ENCODE peak calls at places on chromosomes 3 and 15, in nine cellular contexts. C, K, O, X, M, R, I, F and G are unnamed samples.

GRCh38 chr3:49004352-49005297 is 2.6 kb upstream of the WDR6 start:
- DNase-seq in K (no peak), O (no peak), C (no peak), M (no peak), R (peak), F (no peak), X (no peak), I (no peak), G (no peak)

GRCh38 chr3:184481924-184482671 is 79.5 kb upstream of the EPHB3 start:
- DNase-seq in F (no peak), O (no peak), K (no peak), C (no peak), R (no peak), M (no peak), X (no peak), I (no peak), G (no peak)

GRCh38 chr3:174767853-174768382 is 91.2 kb upstream of the NAALADL2 start:
- DNase-seq in K (no peak), O (no peak), I (no peak), C (no peak), R (no peak), M (no peak), F (no peak), X (no peak), G (no peak)

GRCh38 chr3:197191897-197192296 is 106.5 kb downstream of the DLG1 start:
- DNase-seq in X (no peak), F (no peak), M (no peak), I (no peak), C (no peak), K (no peak), O (no peak), R (no peak), G (no peak)

GRCh38 chr15:90618330-90619136 is 88.8 kb downstream of the CRTC3 start:
- DNase-seq in F (no peak), M (no peak), K (no peak), O (no peak), I (no peak), C (no peak), R (no peak), X (no peak), G (no peak)

GRCh38 chr15:68210821-68211655 is 5.9 kb upstream of the CALML4 start:
- DNase-seq in R (peak), I (peak), C (peak), M (peak), X (peak), O (peak), F (peak), K (peak), G (no peak)

GRCh38 chr15:90082140-90082713 is 20.0 kb downstream of the IDH2 start:
- DNase-seq in O (no peak), C (no peak), F (no peak), K (no peak), M (no peak), R (no peak), I (peak), X (no peak), G (no peak)

GRCh38 chr3:48446043-48446424 is 503 bp upstream of the ATRIP start:
- DNase-seq in C (no peak), M (no peak), K (no peak), R (no peak), I (no peak), F (no peak), X (no peak), O (no peak), G (no peak)

GRCh38 chr3:49357466-49358216 is 512 bp downstream of the GPX1 start:
- DNase-seq in O (peak), X (peak), R (peak), I (peak), F (peak), M (no peak), C (peak), K (peak), G (peak)